ENCODE peak calls at places on chromosomes 11 and 22, in seven cellular contexts. One of them, this sample, is unnamed.

GRCh38 chr11:15617126-15617525 is 502.4 kb downstream of the INSC start:
- DNase-seq in IMR-90: no peak
- DNase-seq in WERI-Rb-1: no peak
- DNase-seq in K562: no peak
- DNase-seq in left ventricle myocardium inferior: no peak
- DNase-seq in HFFc6: no peak
- DNase-seq in vagina: no peak
- DNase-seq in this sample: no peak

GRCh38 chr11:40401132-40401853 is 1058.2 kb downstream of the LRRC4C start:
- DNase-seq in K562: no peak
- DNase-seq in HFFc6: no peak
- DNase-seq in IMR-90: no peak
- DNase-seq in left ventricle myocardium inferior: no peak
- DNase-seq in WERI-Rb-1: no peak
- DNase-seq in vagina: no peak
- DNase-seq in this sample: no peak

GRCh38 chr11:17610402-17610894 is 63.4 kb downstream of the OTOG start:
- DNase-seq in left ventricle myocardium inferior: no peak
- DNase-seq in HFFc6: no peak
- DNase-seq in IMR-90: no peak
- DNase-seq in WERI-Rb-1: no peak
- DNase-seq in vagina: peak
- DNase-seq in K562: no peak
- DNase-seq in this sample: no peak

GRCh38 chr11:119666463-119667131 is 62.4 kb downstream of the NECTIN1 start:
- DNase-seq in WERI-Rb-1: peak
- DNase-seq in IMR-90: peak
- DNase-seq in K562: peak
- DNase-seq in HFFc6: peak
- DNase-seq in left ventricle myocardium inferior: peak
- DNase-seq in vagina: no peak
- DNase-seq in this sample: peak

GRCh38 chr11:78254263-78254662 is 65.5 kb downstream of the USP35 start:
- DNase-seq in WERI-Rb-1: no peak
- DNase-seq in left ventricle myocardium inferior: no peak
- DNase-seq in K562: no peak
- DNase-seq in IMR-90: no peak
- DNase-seq in HFFc6: no peak
- DNase-seq in vagina: no peak
- DNase-seq in this sample: no peak

GRCh38 chr11:62418136-62418535 is 697 bp upstream of the SCGB1A1 start:
- DNase-seq in WERI-Rb-1: no peak
- DNase-seq in left ventricle myocardium inferior: no peak
- DNase-seq in IMR-90: no peak
- DNase-seq in HFFc6: no peak
- DNase-seq in vagina: no peak
- DNase-seq in K562: peak
- DNase-seq in this sample: no peak

GRCh38 chr11:70468256-70469230 is 70.2 kb downstream of the CTTN start:
- DNase-seq in left ventricle myocardium inferior: no peak
- DNase-seq in vagina: no peak
- DNase-seq in WERI-Rb-1: no peak
- DNase-seq in IMR-90: no peak
- DNase-seq in K562: peak
- DNase-seq in HFFc6: no peak
- DNase-seq in this sample: no peak

GRCh38 chr11:67406969-67407699 is 3.3 kb downstream of the TBC1D10C start:
- DNase-seq in left ventricle myocardium inferior: no peak
- DNase-seq in IMR-90: no peak
- DNase-seq in K562: peak
- DNase-seq in HFFc6: no peak
- DNase-seq in WERI-Rb-1: peak
- DNase-seq in vagina: no peak
- DNase-seq in this sample: no peak

GRCh38 chr11:1150095-1150494 is 7.7 kb upstream of the MUC5AC start:
- DNase-seq in IMR-90: no peak
- DNase-seq in WERI-Rb-1: no peak
- DNase-seq in HFFc6: no peak
- DNase-seq in vagina: no peak
- DNase-seq in left ventricle myocardium inferior: no peak
- DNase-seq in K562: no peak
- DNase-seq in this sample: no peak

GRCh38 chr22:27461470-27461869 is 340.1 kb downstream of the MN1 start:
- DNase-seq in K562: no peak
- DNase-seq in left ventricle myocardium inferior: no peak
- DNase-seq in HFFc6: peak
- DNase-seq in vagina: no peak
- DNase-seq in IMR-90: peak
- DNase-seq in WERI-Rb-1: no peak
- DNase-seq in this sample: peak

GRCh38 chr11:44949160-44950035 is 1.3 kb downstream of the TP53I11 start:
- DNase-seq in left ventricle myocardium inferior: no peak
- DNase-seq in IMR-90: peak
- DNase-seq in WERI-Rb-1: peak
- DNase-seq in K562: peak
- DNase-seq in vagina: no peak
- DNase-seq in HFFc6: no peak
- DNase-seq in this sample: peak

GRCh38 chr11:67397536-67397935 is 4.1 kb downstream of the PPP1CA start:
- DNase-seq in left ventricle myocardium inferior: no peak
- DNase-seq in WERI-Rb-1: no peak
- DNase-seq in HFFc6: no peak
- DNase-seq in IMR-90: no peak
- DNase-seq in K562: peak
- DNase-seq in vagina: no peak
- DNase-seq in this sample: no peak

GRCh38 chr11:29120329-29120695 is 896.5 kb downstream of the KCNA4 start:
- DNase-seq in IMR-90: no peak
- DNase-seq in K562: no peak
- DNase-seq in vagina: no peak
- DNase-seq in HFFc6: peak
- DNase-seq in left ventricle myocardium inferior: no peak
- DNase-seq in WERI-Rb-1: no peak
- DNase-seq in this sample: no peak

GRCh38 chr11:36878747-36879146 is 280.7 kb upstream of the RAG2 start:
- DNase-seq in IMR-90: no peak
- DNase-seq in K562: no peak
- DNase-seq in vagina: no peak
- DNase-seq in HFFc6: no peak
- DNase-seq in WERI-Rb-1: no peak
- DNase-seq in left ventricle myocardium inferior: no peak
- DNase-seq in this sample: no peak

GRCh38 chr22:44353063-44353440 is 40.3 kb upstream of the SHISAL1 start:
- DNase-seq in IMR-90: no peak
- DNase-seq in left ventricle myocardium inferior: no peak
- DNase-seq in WERI-Rb-1: no peak
- DNase-seq in HFFc6: no peak
- DNase-seq in vagina: no peak
- DNase-seq in K562: no peak
- DNase-seq in this sample: no peak

GRCh38 chr11:60782393-60783140 is 2.6 kb upstream of the MS4A10 start:
- DNase-seq in K562: no peak
- DNase-seq in HFFc6: no peak
- DNase-seq in left ventricle myocardium inferior: no peak
- DNase-seq in IMR-90: no peak
- DNase-seq in WERI-Rb-1: no peak
- DNase-seq in vagina: no peak
- DNase-seq in this sample: no peak

GRCh38 chr11:32088117-32088941 is 2.5 kb upstream of the RCN1 start:
- DNase-seq in K562: peak
- DNase-seq in vagina: no peak
- DNase-seq in IMR-90: peak
- DNase-seq in WERI-Rb-1: no peak
- DNase-seq in left ventricle myocardium inferior: peak
- DNase-seq in HFFc6: peak
- DNase-seq in this sample: peak

GRCh38 chr11:5767056-5767455 is 13.0 kb downstream of the OR52N4 start:
- DNase-seq in K562: no peak
- DNase-seq in left ventricle myocardium inferior: no peak
- DNase-seq in HFFc6: no peak
- DNase-seq in vagina: no peak
- DNase-seq in WERI-Rb-1: no peak
- DNase-seq in IMR-90: no peak
- DNase-seq in this sample: no peak

DNA sequence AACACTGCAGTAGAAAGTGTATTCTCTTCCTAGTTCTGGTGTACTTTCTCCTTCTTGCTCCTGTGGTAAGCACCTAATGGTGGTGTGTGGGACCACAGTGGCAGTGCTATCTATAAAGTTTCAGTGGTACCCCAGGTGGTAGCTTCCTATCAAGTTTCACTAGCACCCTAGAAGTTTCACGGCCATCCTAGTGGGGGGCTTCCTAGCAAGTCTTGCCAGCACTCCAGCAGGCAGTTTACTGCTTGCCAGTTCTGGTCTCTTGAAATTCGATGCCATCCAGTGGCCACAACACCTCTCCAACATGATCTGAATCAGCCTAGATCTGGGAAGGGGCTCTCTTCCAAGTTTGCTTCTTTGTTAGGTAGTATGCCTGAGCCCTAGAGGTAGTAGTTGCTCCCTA is 229.6 kb downstream of the SWAP70 start:
- DNase-seq in left ventricle myocardium inferior: no peak
- DNase-seq in K562: no peak
- DNase-seq in WERI-Rb-1: no peak
- DNase-seq in vagina: no peak
- DNase-seq in IMR-90: peak
- DNase-seq in HFFc6: no peak
- DNase-seq in this sample: no peak
- TF ChIP-seq CTCF in left ventricle myocardium inferior: no peak
- TF ChIP-seq CTCF in K562: no peak
- TF ChIP-seq CTCF in WERI-Rb-1: no peak
- TF ChIP-seq CTCF in vagina: no peak
- TF ChIP-seq CTCF in IMR-90: no peak
- TF ChIP-seq CTCF in HFFc6: no peak
- TF ChIP-seq CTCF in this sample: no peak

GRCh38 chr22:18970180-18970947 is 34.3 kb upstream of the PRODH start:
- DNase-seq in WERI-Rb-1: peak
- DNase-seq in vagina: no peak
- DNase-seq in left ventricle myocardium inferior: no peak
- DNase-seq in K562: peak
- DNase-seq in IMR-90: no peak
- DNase-seq in HFFc6: no peak
- DNase-seq in this sample: no peak
- TF ChIP-seq CTCF in WERI-Rb-1: peak
- TF ChIP-seq CTCF in vagina: no peak
- TF ChIP-seq CTCF in left ventricle myocardium inferior: no peak
- TF ChIP-seq CTCF in K562: no peak
- TF ChIP-seq CTCF in IMR-90: no peak
- TF ChIP-seq CTCF in HFFc6: no peak
- TF ChIP-seq CTCF in this sample: peak

DNA sequence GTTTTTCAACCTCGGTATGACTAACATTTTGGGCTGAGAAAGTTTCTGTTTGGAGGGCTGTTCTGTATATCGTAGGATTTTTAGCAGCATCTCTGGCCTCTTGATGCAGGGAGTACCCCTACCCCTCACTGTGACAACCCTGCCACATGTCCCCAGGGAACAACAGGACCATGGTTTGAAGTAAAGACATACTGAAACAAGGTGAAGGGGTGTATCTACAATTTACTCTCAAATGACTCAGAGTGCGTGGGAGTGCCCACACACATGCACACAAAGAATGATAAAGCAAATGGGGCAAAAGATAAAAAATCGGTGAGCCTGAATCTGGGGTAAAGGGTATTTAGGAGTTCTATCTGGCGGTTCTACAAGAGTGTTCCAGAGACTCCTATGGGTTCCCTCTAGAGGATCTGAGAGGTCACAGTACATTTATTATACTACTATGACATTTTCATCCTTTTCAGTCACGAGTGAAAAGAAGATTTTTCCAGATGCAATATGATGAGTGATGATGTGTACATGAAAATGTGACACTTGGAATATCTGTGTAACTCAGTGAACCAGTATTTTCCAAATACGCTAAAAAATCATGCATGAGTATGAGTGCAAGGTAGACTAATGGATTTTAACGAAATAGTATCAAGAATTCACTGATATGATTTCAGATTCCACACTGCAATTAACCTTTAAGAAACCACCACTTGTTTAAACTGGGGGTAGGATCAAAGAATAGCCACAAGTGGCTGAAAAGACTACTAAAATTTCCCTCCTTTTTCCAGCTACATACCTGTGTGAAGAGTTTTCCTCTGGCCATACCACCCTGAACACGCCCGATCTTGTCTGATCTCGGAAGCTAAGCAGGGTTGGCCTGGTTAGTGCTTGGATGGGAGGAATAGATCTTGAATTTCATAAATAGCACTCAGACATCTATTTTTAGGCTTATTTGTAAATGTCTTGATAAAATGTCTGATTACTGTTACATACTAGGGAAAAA is 56.3 kb upstream of the YPEL1 start:
- DNase-seq in left ventricle myocardium inferior: no peak
- DNase-seq in WERI-Rb-1: no peak
- DNase-seq in vagina: no peak
- DNase-seq in K562: peak
- DNase-seq in HFFc6: no peak
- DNase-seq in IMR-90: peak
- DNase-seq in this sample: peak
- TF ChIP-seq CTCF in left ventricle myocardium inferior: no peak
- TF ChIP-seq CTCF in WERI-Rb-1: no peak
- TF ChIP-seq CTCF in vagina: no peak
- TF ChIP-seq CTCF in K562: peak
- TF ChIP-seq CTCF in HFFc6: no peak
- TF ChIP-seq CTCF in IMR-90: no peak
- TF ChIP-seq CTCF in this sample: no peak

DNA sequence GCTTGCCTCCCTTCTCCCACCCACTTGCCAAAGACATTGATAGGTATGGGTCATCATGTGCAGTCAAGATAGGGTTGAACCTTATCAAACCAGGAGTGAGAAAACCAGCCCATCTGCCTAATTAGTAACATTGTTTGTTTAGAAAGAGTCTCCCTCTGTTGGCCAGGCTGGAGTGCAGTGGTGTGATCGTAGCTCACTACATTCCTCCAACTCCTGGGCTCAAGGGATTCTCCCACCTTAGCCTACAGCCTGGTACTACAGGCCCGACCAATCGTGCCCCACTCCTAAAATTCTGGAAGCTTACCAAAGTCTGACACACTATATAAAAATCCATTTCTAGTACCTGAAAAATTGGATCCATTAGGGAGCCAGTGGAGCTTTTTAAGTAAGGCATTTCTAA is 4.5 kb downstream of the C11orf71 start:
- DNase-seq in left ventricle myocardium inferior: no peak
- DNase-seq in K562: peak
- DNase-seq in vagina: no peak
- DNase-seq in HFFc6: no peak
- DNase-seq in IMR-90: no peak
- DNase-seq in WERI-Rb-1: peak
- DNase-seq in this sample: no peak
- TF ChIP-seq CTCF in left ventricle myocardium inferior: peak
- TF ChIP-seq CTCF in K562: peak
- TF ChIP-seq CTCF in vagina: no peak
- TF ChIP-seq CTCF in HFFc6: peak
- TF ChIP-seq CTCF in IMR-90: peak
- TF ChIP-seq CTCF in WERI-Rb-1: peak
- TF ChIP-seq CTCF in this sample: peak

This sample was measured in brain microvascular endothelial cell.